ENCODE peak calls at places on chromosomes 12 and 14, in four cellular contexts. I is cardiac fibroblast, X is mucosa of descending colon, D is right lobe of liver. Q is an unnamed sample.
A peak's percentile ranks its signal among the peaks of the same experiment; 100 is the strongest.

GRCh38 chr14:60183138-60183537 is 17.9 kb upstream of the DHRS7 start:
- DNase-seq in I (no peak), X (no peak), D (no peak), Q (no peak)

GRCh38 chr12:131872154-131873046 is 22.0 kb upstream of the ULK1 start:
- DNase-seq in X (no peak), D (no peak), I (peak; percentile 56), Q (peak; percentile 33)

GRCh38 chr12:989751-990278 is 1.2 kb upstream of the ERC1 start:
- DNase-seq in X (peak; percentile 19), I (peak; percentile 79), D (no peak), Q (peak; percentile 81)

GRCh38 chr12:124592481-124593160 is 25.2 kb upstream of the NCOR2 start:
- DNase-seq in X (no peak), D (peak; percentile 46), I (no peak), Q (no peak)

GRCh38 chr14:63524537-63525155 is 18.5 kb downstream of the PPP2R5E start:
- DNase-seq in X (peak; percentile 78), D (no peak), I (no peak), Q (no peak)

GRCh38 chr12:92107621-92108131 is 38.0 kb downstream of the BTG1 start:
- DNase-seq in D (no peak), I (no peak), X (no peak), Q (no peak)

GRCh38 chr14:64733321-64733720 is 29.1 kb downstream of the PLEKHG3 start:
- DNase-seq in X (no peak), I (no peak), D (peak; percentile 7), Q (no peak)

GRCh38 chr12:81610955-81611889 is 147.9 kb downstream of the PPFIA2 start:
- DNase-seq in I (peak; percentile 12), D (no peak), X (no peak), Q (no peak)

GRCh38 chr14:75794615-75795038 is 133.6 kb downstream of the TTLL5 start:
- DNase-seq in X (no peak), D (no peak), I (peak; percentile 91), Q (peak; percentile 68)

GRCh38 chr12:85693093-85693665 is 143.0 kb downstream of the RASSF9 start:
- DNase-seq in X (no peak), D (no peak), I (no peak), Q (no peak)
- H3K4me3 ChIP-seq in X (no peak overlapping the region), D (no peak overlapping the region), I (no peak overlapping the region), Q (no peak overlapping the region)

GRCh38 chr12:4828176-4828575 is 81.5 kb upstream of the KCNA1 start:
- DNase-seq in X (no peak), D (no peak), I (no peak), Q (no peak)
- H3K4me3 ChIP-seq in X (no peak overlapping the region), D (no peak overlapping the region), I (no peak overlapping the region), Q (no peak overlapping the region)

DNA sequence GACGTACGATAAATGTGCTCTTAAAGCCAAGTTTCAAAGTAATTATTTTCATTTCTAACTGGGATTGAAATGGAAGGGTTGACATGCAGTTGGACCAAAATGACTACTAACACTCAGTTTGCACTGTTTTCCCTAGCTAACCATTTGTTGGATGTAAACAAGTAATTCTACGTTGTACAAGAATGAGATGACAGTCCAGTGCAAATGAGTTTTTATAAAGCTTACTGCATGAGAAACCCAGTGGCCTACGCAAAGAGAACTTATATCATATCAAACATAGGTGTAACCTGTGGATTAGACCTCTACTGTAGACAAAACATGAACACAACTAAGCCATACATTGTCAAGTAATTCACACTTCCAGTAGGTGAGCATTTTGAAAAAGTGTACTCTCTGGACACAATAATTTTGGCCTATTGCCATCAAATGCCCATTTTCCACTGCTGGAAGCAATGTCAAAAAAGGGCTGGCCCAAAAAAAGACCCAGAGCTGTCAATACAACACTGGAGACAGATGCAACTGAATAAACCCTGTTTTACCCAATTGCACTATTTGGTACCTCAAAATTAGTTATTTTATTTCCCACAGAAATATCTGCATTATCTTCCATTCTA is 12.8 kb downstream of the SLC38A2 start:
- DNase-seq in X (no peak), D (no peak), I (peak; percentile 51), Q (no peak)
- H3K4me3 ChIP-seq in X (no peak overlapping the region), D (no peak overlapping the region), I (no peak overlapping the region), Q (no peak overlapping the region)

DNA sequence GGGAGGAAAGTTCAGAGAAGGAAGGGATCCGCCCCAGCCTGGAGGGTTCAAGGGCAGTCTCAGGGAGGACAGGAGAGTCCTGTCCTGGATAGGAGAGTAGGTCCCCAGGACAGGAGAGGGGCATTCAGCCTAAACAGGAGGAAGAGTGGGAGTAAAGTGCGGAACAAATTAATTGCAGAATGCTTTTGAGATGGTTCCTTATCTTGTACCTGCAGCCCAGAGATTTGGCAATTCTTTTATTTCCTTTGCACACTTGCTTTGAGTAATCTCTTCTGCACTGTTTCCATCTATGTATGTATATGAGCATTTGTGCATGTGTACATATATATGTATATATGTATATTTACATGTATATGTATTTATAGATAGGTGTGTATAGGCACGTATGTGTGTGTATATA is 22.7 kb downstream of the PLEK2 start:
- DNase-seq in I (no peak), D (no peak), X (no peak), Q (no peak)
- H3K4me3 ChIP-seq in I (no peak overlapping the region), D (no peak overlapping the region), X (no peak overlapping the region), Q (no peak overlapping the region)

GRCh38 chr12:15520083-15520482 is 197.8 kb downstream of the PTPRO start:
- DNase-seq in I (no peak), X (no peak), D (no peak), Q (no peak)
- H3K4me3 ChIP-seq in I (no peak overlapping the region), X (no peak overlapping the region), D (no peak overlapping the region), Q (no peak overlapping the region)

Q was measured in fibroblast of lung.